ENCODE peak calls at places on chromosomes 7 and 10, in five cellular contexts. H is HepG2, T is GM12878, G is SK-N-SH, I is H1. S is an unnamed sample.

GRCh38 chr10:128151031-128151430 is 24.8 kb upstream of the MKI67 start:
- DNase-seq in H (no peak), G (no peak), T (no peak), I (no peak), S (no peak)

GRCh38 chr7:149207324-149208035 is 12.1 kb downstream of the ZNF282 start:
- DNase-seq in H (no peak), T (no peak), G (no peak), I (no peak), S (no peak)

GRCh38 chr7:97731736-97732370 is at the start of gene TAC1:
- DNase-seq in G (peak), T (no peak), I (peak), H (no peak), S (no peak)

GRCh38 chr7:103150192-103150591 is 1.3 kb upstream of the NAPEPLD start:
- DNase-seq in G (no peak), I (no peak), H (peak), T (no peak), S (no peak)

GRCh38 chr10:22252286-22252800 is 34.5 kb upstream of the EBLN1 start:
- DNase-seq in H (no peak), G (peak), T (no peak), I (no peak), S (no peak)

GRCh38 chr7:1638113-1638726 is 31.9 kb upstream of the ELFN1 start:
- DNase-seq in I (no peak), T (no peak), H (no peak), G (no peak), S (no peak)

GRCh38 chr7:99224263-99224947 is 16.5 kb upstream of the KPNA7 start:
- DNase-seq in I (no peak), H (peak), G (no peak), T (peak), S (peak)

GRCh38 chr10:123323884-123324283 is 169.7 kb downstream of the BUB3 start:
- DNase-seq in I (peak), G (no peak), T (no peak), H (no peak), S (no peak)

GRCh38 chr7:158321056-158321700 is 266.4 kb downstream of the PTPRN2 start:
- DNase-seq in H (no peak), T (no peak), I (peak), G (no peak), S (no peak)

GRCh38 chr10:116272497-116273221 is at the start of gene GFRA1:
- DNase-seq in H (no peak), G (peak), T (no peak), I (peak), S (no peak)

GRCh38 chr7:146175716-146176115 is 59.1 kb downstream of the CNTNAP2 start:
- DNase-seq in I (no peak), G (no peak), T (no peak), H (no peak), S (no peak)

GRCh38 chr7:31106303-31107105 is 54.4 kb downstream of the ADCYAP1R1 start:
- DNase-seq in G (no peak), I (peak), T (no peak), H (no peak), S (no peak)

GRCh38 chr10:4691301-4691700 is 134.7 kb upstream of the AKR1E2 start:
- DNase-seq in I (no peak), G (no peak), T (no peak), H (no peak), S (no peak)

GRCh38 chr10:35274511-35275060 is 61.7 kb upstream of the CCNY start:
- DNase-seq in I (no peak), H (no peak), G (no peak), T (no peak), S (no peak)

GRCh38 chr10:114615600-114616007 is 42.5 kb downstream of the ABLIM1 start:
- DNase-seq in I (no peak), T (no peak), H (no peak), G (no peak), S (no peak)

GRCh38 chr7:69365588-69366241 is 232.6 kb upstream of the AUTS2 start:
- DNase-seq in G (no peak), I (no peak), T (no peak), H (no peak), S (no peak)

GRCh38 chr7:94301024-94301588 is 93.6 kb upstream of the COL1A2 start:
- DNase-seq in H (peak), I (peak), T (no peak), G (peak), S (peak)

GRCh38 chr10:73819513-73820093 is 8.2 kb upstream of the NDST2 start:
- DNase-seq in G (no peak), T (no peak), H (no peak), I (peak), S (no peak)

DNA sequence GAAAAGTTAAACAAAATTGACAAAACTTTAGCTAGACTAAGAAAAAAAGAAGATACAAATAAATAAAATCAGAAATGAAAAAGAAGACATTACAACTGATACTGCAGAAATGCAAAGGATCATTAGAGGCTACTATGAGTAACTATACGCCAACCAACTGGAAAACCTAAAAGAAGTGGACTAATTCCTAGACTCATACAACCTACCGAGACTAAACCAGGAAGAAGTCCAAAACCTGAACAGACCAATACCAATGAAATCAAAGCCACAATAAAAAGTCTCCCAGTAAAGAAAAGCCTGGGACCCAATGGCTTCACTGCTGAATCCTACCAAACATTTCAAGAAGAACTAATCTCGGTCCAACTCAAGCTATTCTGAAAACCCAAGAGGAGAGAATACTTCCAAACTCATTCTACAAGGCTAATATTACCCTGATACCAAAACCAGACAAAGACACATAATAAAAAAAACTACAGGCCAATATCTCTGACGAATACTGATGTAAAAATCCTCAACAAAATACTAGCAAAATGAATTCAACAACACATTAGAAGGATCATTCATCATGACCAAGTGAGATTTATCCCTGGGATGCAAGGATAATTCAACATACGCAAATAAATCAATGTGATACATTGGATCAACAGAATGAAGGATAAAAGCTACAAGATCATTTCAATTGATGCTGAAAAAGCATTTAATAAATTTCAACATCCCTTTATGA is 20.3 kb downstream of the ELAPOR2 start:
- DNase-seq in T (no peak), G (no peak), I (no peak), H (no peak), S (no peak)
- TF ChIP-seq YY1 in T (no peak), G (no peak), I (no peak), H (no peak), S (no peak)

DNA sequence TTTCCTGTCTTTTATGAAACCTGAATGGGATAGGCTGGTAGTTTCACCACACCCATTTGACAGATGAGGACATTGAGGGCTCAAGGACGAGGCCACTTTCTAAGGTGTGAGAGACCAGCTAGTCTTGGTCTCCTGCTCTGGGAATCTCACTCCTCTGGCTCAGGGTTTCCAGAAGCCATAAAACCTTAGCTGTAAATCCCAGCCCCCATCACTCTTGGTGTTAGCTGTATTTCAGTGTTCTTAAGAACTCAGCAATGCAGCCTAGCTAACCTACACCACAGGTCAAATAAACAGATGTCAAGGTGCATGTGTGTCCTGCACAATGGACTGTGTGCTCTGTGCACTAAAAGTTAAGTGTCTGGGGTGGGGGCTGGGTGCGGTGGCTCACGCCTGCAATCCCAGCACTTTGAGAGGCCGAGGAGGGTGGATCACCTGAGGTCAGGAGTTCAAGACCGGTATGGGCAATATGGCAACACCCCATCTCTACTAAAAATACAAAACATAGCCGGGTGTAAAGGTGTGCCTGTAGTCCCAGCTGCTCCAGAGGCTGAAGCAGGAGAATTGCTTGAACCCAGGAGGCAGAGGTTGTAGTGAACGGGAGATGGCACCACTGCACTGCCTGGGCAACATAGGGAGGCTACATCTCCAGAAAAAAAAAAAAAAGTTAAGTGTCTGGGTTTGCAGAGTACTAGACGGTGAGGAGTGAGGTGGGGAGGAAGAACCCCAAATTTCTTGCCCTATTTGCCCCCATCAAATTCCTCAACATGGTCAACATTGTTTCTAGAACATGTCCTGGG is 547 bp upstream of the EPO start:
- DNase-seq in H (peak), G (no peak), T (no peak), I (no peak), S (no peak)
- TF ChIP-seq YY1 in H (peak), G (no peak), T (no peak), I (no peak), S (no peak)

GRCh38 chr10:129617768-129618167 is 150.7 kb downstream of the MGMT start:
- DNase-seq in H (no peak), T (no peak), G (no peak), I (no peak), S (no peak)

GRCh38 chr10:129614341-129614740 is 147.3 kb downstream of the MGMT start:
- DNase-seq in T (no peak), I (no peak), H (no peak), G (no peak), S (no peak)

GRCh38 chr10:129613377-129613980 is 146.4 kb downstream of the MGMT start:
- DNase-seq in G (no peak), I (no peak), H (no peak), T (no peak), S (no peak)

GRCh38 chr10:129615921-129616525 is 149.0 kb downstream of the MGMT start:
- DNase-seq in I (no peak), T (no peak), G (no peak), H (no peak), S (no peak)

DNA sequence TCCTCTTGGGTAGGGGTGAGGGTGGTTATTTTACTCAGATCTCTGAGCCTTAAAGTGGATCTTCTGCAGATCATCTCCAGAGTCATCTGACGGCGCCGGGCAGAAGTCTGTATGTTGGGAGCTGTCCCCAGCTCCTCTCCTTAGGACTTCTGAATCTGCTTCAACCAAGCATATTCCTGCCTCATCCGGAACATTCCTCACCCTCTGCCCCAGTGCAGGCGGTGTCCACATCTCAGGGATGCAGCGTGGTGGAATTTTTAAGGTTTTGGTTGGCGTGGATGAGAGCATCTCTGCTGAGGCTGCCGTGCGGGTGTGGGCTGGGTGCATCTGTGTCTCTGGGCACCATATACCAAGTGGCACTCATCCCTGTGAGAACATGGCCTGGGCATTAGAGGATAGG is 148.3 kb downstream of the MGMT start:
- DNase-seq in G (no peak), H (no peak), I (no peak), T (no peak), S (no peak)
- TF ChIP-seq YY1 in G (no peak), H (no peak), I (no peak), T (no peak), S (no peak)

GRCh38 chr10:58784361-58784760 is 271.7 kb downstream of the BICC1 start:
- DNase-seq in T (no peak), I (no peak), G (no peak), H (no peak), S (no peak)
- TF ChIP-seq YY1 in T (no peak), I (no peak), G (no peak), H (no peak), S (no peak)

DNA sequence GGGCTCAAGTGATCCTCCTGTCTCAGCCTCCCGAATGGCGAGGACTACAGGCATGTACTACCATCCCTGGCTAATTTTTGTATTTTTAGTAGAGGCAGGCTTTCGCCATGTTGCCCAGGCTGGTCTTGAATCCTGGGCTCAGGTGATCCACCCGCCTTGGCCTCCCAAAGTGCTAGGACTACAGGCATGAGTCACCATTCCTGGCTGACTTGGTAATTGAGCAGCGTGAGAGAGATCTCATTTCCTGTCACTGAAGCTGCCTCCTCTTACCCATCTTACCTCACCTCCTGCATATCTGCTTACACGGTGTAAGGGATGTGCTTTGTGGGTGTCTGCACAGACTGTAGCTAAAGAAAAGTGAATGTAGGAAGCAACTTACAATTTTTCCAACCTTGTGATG is 9.7 kb downstream of the IFIT3 start:
- DNase-seq in G (no peak), T (peak), I (no peak), H (no peak), S (peak)
- TF ChIP-seq YY1 in G (no peak), T (no peak), I (no peak), H (no peak), S (no peak)

GRCh38 chr7:29375641-29376562 is 181.3 kb downstream of the CHN2 start:
- DNase-seq in I (no peak), H (peak), G (no peak), T (no peak), S (peak)

GRCh38 chr7:29371472-29371871 is 176.9 kb downstream of the CHN2 start:
- DNase-seq in T (no peak), I (no peak), G (no peak), H (no peak), S (no peak)

GRCh38 chr7:29370531-29371314 is 176.1 kb downstream of the CHN2 start:
- DNase-seq in H (peak), G (no peak), I (no peak), T (no peak), S (peak)

GRCh38 chr7:29369909-29370488 is 175.4 kb downstream of the CHN2 start:
- DNase-seq in I (no peak), G (no peak), H (no peak), T (no peak), S (no peak)

GRCh38 chr7:29372351-29372931 is 177.9 kb downstream of the CHN2 start:
- DNase-seq in T (no peak), I (no peak), H (no peak), G (no peak), S (no peak)
- TF ChIP-seq YY1 in T (no peak), I (no peak), H (no peak), G (no peak), S (no peak)

DNA sequence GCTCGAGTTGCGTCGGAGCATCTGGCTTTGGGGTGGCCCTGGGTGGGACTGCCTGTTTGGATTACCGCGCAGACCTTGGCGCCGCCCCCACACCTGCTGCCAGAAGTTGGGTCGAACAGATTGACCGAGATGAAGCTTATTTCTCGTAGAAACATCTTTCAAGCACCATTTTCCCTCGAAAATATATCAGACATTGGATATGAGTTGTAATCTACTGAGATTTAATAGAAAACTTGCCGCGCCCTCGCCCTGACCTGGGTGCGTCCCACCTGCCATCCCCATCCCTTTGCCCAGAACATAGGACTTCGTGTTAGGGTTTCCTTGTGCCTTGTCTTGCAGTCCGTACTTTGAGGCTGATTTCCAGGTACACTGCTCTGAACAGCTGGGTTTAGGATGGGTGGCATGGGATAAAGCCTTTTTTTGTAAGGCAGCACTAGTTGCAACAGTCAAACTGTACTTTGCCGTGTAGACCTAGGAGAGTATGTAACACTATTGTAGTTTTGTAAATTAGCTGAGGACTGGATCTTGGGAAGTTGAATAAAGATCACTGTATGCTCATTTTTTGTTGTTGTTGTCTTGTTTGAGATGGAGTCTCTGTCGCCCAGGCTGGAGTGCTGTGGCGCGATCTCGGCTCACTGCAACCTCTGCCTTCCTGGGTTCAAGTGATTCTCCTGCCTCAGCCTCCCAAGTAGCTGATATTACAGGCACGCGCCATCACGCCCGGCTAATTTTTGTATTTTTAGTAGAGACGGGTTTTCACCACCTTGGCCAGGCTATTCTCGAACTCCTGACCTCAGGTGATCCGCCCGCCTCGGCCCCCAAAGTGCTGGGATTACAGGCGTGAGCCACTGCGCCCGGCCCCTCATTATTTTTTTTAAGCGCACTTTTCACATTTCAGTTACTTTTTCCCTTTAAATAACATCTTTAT is 978 bp downstream of the OGDH start:
- DNase-seq in G (no peak), T (no peak), H (no peak), I (no peak), S (no peak)
- TF ChIP-seq YY1 in G (no peak), T (no peak), H (no peak), I (no peak), S (no peak)

DNA sequence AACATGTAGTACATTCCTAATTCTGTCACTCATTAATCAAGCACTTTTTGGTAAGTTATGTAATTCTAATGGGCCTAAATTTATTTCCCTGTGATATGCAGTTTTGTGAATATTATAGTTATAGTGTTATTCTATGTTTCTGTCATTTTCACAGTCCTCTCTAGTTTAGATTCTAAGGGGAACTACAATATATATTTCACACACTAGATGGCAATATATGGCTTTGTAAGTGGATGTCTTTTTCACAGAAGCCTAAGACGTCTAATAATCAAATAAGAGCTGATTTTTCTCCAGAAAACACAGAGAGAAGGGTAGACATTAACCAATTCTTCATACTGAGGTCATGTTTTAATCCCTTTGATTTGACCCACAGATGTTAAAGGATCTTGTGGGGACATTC is 18.0 kb downstream of the RNLS start:
- DNase-seq in I (no peak), H (no peak), G (peak), T (no peak), S (peak)
- TF ChIP-seq YY1 in I (no peak), H (no peak), G (no peak), T (no peak), S (no peak)